ENCODE peak calls at places on chromosomes 1 and 21, in four cellular contexts. N, D, R and X are unnamed samples.

GRCh38 chr1:119141020-119141424 is 569 bp upstream of the WARS2 start:
- DNase-seq in N (no peak), D (no peak), R (no peak), X (no peak)

GRCh38 chr1:25095635-25096200 is 136.6 kb downstream of the SYF2 start:
- DNase-seq in N (no peak), D (no peak), R (no peak), X (no peak)

GRCh38 chr1:198523183-198523942 is 17.1 kb downstream of the ATP6V1G3 start:
- DNase-seq in N (no peak), D (no peak), R (no peak), X (no peak)

GRCh38 chr1:159091547-159092397 is 15.2 kb upstream of the AIM2 start:
- DNase-seq in N (no peak), D (no peak), R (peak; percentile 21), X (no peak)

GRCh38 chr1:218482683-218483082 is 137.5 kb downstream of the TGFB2 start:
- DNase-seq in N (no peak), D (no peak), R (no peak), X (no peak)

GRCh38 chr1:31567956-31568570 is 8.3 kb upstream of the TINAGL1 start:
- DNase-seq in N (no peak), D (peak; percentile 10), R (no peak), X (no peak)

GRCh38 chr1:181704556-181704955 is 221.2 kb downstream of the CACNA1E start:
- DNase-seq in N (no peak), D (no peak), R (no peak), X (no peak)

GRCh38 chr1:6653651-6654290 is 29.1 kb downstream of the THAP3 start:
- DNase-seq in N (no peak), D (no peak), R (no peak), X (no peak)

GRCh38 chr1:17437260-17438175 is 2.0 kb downstream of the RCC2 start:
- DNase-seq in N (peak; percentile 52), D (peak; percentile 98), R (no peak), X (peak; percentile 89)

GRCh38 chr1:111271464-111271801 is 19.2 kb upstream of the CHIA start:
- DNase-seq in N (no peak), D (peak; percentile 35), R (no peak), X (peak; percentile 24)

GRCh38 chr21:41411449-41412089 is 14.5 kb upstream of the MX1 start:
- DNase-seq in N (peak; percentile 77), D (no peak), R (no peak), X (no peak)

GRCh38 chr1:203173566-203173965 is 2.1 kb downstream of the MYBPH start:
- DNase-seq in N (no peak), D (peak; percentile 36), R (no peak), X (no peak)